ENCODE peak calls at places on chromosomes 16 and 17, in six cellular contexts. One of them, this sample, is unnamed.

GRCh38 chr17:62816282-62816839 is 8.2 kb upstream of the MARCHF10 start:
- DNase-seq in neural progenitor cell: no peak
- DNase-seq in stimulated activated CD4-positive, alpha-beta T cell treated with anti-CD3 and anti-CD28 coated beads, Interleukin-1b, Interleukin-23, amount 100 ng/mL, for 48 hours: no peak
- DNase-seq in M059J: no peak
- DNase-seq in left ventricle myocardium inferior: no peak
- DNase-seq in BJ: no peak
- DNase-seq in this sample: peak

GRCh38 chr16:77991701-77992100 is 30.6 kb upstream of the CLEC3A start:
- DNase-seq in neural progenitor cell: no peak
- DNase-seq in stimulated activated CD4-positive, alpha-beta T cell treated with anti-CD3 and anti-CD28 coated beads, Interleukin-1b, Interleukin-23, amount 100 ng/mL, for 48 hours: no peak
- DNase-seq in M059J: no peak
- DNase-seq in left ventricle myocardium inferior: no peak
- DNase-seq in BJ: no peak
- DNase-seq in this sample: no peak

GRCh38 chr16:28149016-28149888 is 62.5 kb downstream of the XPO6 start:
- DNase-seq in neural progenitor cell: no peak
- DNase-seq in stimulated activated CD4-positive, alpha-beta T cell treated with anti-CD3 and anti-CD28 coated beads, Interleukin-1b, Interleukin-23, amount 100 ng/mL, for 48 hours: no peak
- DNase-seq in M059J: no peak
- DNase-seq in left ventricle myocardium inferior: no peak
- DNase-seq in BJ: no peak
- DNase-seq in this sample: peak

GRCh38 chr17:8439681-8440080 is 4.0 kb downstream of the NDEL1 start:
- DNase-seq in neural progenitor cell: no peak
- DNase-seq in stimulated activated CD4-positive, alpha-beta T cell treated with anti-CD3 and anti-CD28 coated beads, Interleukin-1b, Interleukin-23, amount 100 ng/mL, for 48 hours: no peak
- DNase-seq in M059J: no peak
- DNase-seq in left ventricle myocardium inferior: no peak
- DNase-seq in BJ: no peak
- DNase-seq in this sample: no peak

GRCh38 chr16:87712184-87712822 is 53.5 kb downstream of the KLHDC4 start:
- DNase-seq in neural progenitor cell: no peak
- DNase-seq in stimulated activated CD4-positive, alpha-beta T cell treated with anti-CD3 and anti-CD28 coated beads, Interleukin-1b, Interleukin-23, amount 100 ng/mL, for 48 hours: no peak
- DNase-seq in M059J: no peak
- DNase-seq in left ventricle myocardium inferior: no peak
- DNase-seq in BJ: no peak
- DNase-seq in this sample: no peak

GRCh38 chr16:5649762-5650445 is 552.3 kb upstream of the EEF2KMT start:
- DNase-seq in neural progenitor cell: no peak
- DNase-seq in stimulated activated CD4-positive, alpha-beta T cell treated with anti-CD3 and anti-CD28 coated beads, Interleukin-1b, Interleukin-23, amount 100 ng/mL, for 48 hours: no peak
- DNase-seq in M059J: no peak
- DNase-seq in left ventricle myocardium inferior: no peak
- DNase-seq in BJ: no peak
- DNase-seq in this sample: no peak

GRCh38 chr16:74984194-74984669 is 691 bp downstream of the WDR59 start:
- DNase-seq in neural progenitor cell: no peak
- DNase-seq in stimulated activated CD4-positive, alpha-beta T cell treated with anti-CD3 and anti-CD28 coated beads, Interleukin-1b, Interleukin-23, amount 100 ng/mL, for 48 hours: peak
- DNase-seq in M059J: peak
- DNase-seq in left ventricle myocardium inferior: no peak
- DNase-seq in BJ: no peak
- DNase-seq in this sample: peak

GRCh38 chr16:57147381-57148191 is 38.3 kb downstream of the PSME3IP1 start:
- DNase-seq in neural progenitor cell: peak
- DNase-seq in stimulated activated CD4-positive, alpha-beta T cell treated with anti-CD3 and anti-CD28 coated beads, Interleukin-1b, Interleukin-23, amount 100 ng/mL, for 48 hours: no peak
- DNase-seq in M059J: no peak
- DNase-seq in left ventricle myocardium inferior: no peak
- DNase-seq in BJ: peak
- DNase-seq in this sample: peak

GRCh38 chr17:77373298-77374169 is 232.8 kb downstream of the SEC14L1 start:
- DNase-seq in neural progenitor cell: peak
- DNase-seq in stimulated activated CD4-positive, alpha-beta T cell treated with anti-CD3 and anti-CD28 coated beads, Interleukin-1b, Interleukin-23, amount 100 ng/mL, for 48 hours: no peak
- DNase-seq in M059J: no peak
- DNase-seq in left ventricle myocardium inferior: peak
- DNase-seq in BJ: no peak
- DNase-seq in this sample: no peak

GRCh38 chr16:54112807-54113206 is 173.8 kb downstream of the IRX3 start:
- DNase-seq in neural progenitor cell: no peak
- DNase-seq in stimulated activated CD4-positive, alpha-beta T cell treated with anti-CD3 and anti-CD28 coated beads, Interleukin-1b, Interleukin-23, amount 100 ng/mL, for 48 hours: no peak
- DNase-seq in M059J: no peak
- DNase-seq in left ventricle myocardium inferior: no peak
- DNase-seq in BJ: no peak
- DNase-seq in this sample: no peak

GRCh38 chr16:66947302-66948033 is 12.2 kb downstream of the CES2 start:
- DNase-seq in neural progenitor cell: peak
- DNase-seq in stimulated activated CD4-positive, alpha-beta T cell treated with anti-CD3 and anti-CD28 coated beads, Interleukin-1b, Interleukin-23, amount 100 ng/mL, for 48 hours: peak
- DNase-seq in M059J: peak
- DNase-seq in left ventricle myocardium inferior: peak
- DNase-seq in BJ: peak
- DNase-seq in this sample: peak

GRCh38 chr17:40121886-40122465 is at the start of gene MSL1:
- DNase-seq in neural progenitor cell: peak
- DNase-seq in stimulated activated CD4-positive, alpha-beta T cell treated with anti-CD3 and anti-CD28 coated beads, Interleukin-1b, Interleukin-23, amount 100 ng/mL, for 48 hours: peak
- DNase-seq in M059J: peak
- DNase-seq in left ventricle myocardium inferior: peak
- DNase-seq in BJ: no peak
- DNase-seq in this sample: no peak

GRCh38 chr17:32444301-32445074 is at the start of gene PSMD11:
- DNase-seq in neural progenitor cell: peak
- DNase-seq in stimulated activated CD4-positive, alpha-beta T cell treated with anti-CD3 and anti-CD28 coated beads, Interleukin-1b, Interleukin-23, amount 100 ng/mL, for 48 hours: peak
- DNase-seq in M059J: peak
- DNase-seq in left ventricle myocardium inferior: peak
- DNase-seq in BJ: peak
- DNase-seq in this sample: peak

GRCh38 chr16:88730632-88731607 is 24.6 kb downstream of the CTU2 start:
- DNase-seq in neural progenitor cell: no peak
- DNase-seq in stimulated activated CD4-positive, alpha-beta T cell treated with anti-CD3 and anti-CD28 coated beads, Interleukin-1b, Interleukin-23, amount 100 ng/mL, for 48 hours: no peak
- DNase-seq in M059J: no peak
- DNase-seq in left ventricle myocardium inferior: no peak
- DNase-seq in BJ: no peak
- DNase-seq in this sample: no peak

GRCh38 chr17:32285770-32286517 is 20.3 kb downstream of the RHBDL3 start:
- DNase-seq in neural progenitor cell: no peak
- DNase-seq in stimulated activated CD4-positive, alpha-beta T cell treated with anti-CD3 and anti-CD28 coated beads, Interleukin-1b, Interleukin-23, amount 100 ng/mL, for 48 hours: no peak
- DNase-seq in M059J: no peak
- DNase-seq in left ventricle myocardium inferior: no peak
- DNase-seq in BJ: no peak
- DNase-seq in this sample: no peak

GRCh38 chr17:79837888-79838540 is 1.2 kb downstream of the CBX4 start:
- DNase-seq in neural progenitor cell: peak
- DNase-seq in stimulated activated CD4-positive, alpha-beta T cell treated with anti-CD3 and anti-CD28 coated beads, Interleukin-1b, Interleukin-23, amount 100 ng/mL, for 48 hours: no peak
- DNase-seq in M059J: no peak
- DNase-seq in left ventricle myocardium inferior: no peak
- DNase-seq in BJ: no peak
- DNase-seq in this sample: no peak

GRCh38 chr16:77307764-77308561 is 108.8 kb downstream of the SYCE1L start:
- DNase-seq in neural progenitor cell: no peak
- DNase-seq in stimulated activated CD4-positive, alpha-beta T cell treated with anti-CD3 and anti-CD28 coated beads, Interleukin-1b, Interleukin-23, amount 100 ng/mL, for 48 hours: peak
- DNase-seq in M059J: peak
- DNase-seq in left ventricle myocardium inferior: no peak
- DNase-seq in BJ: no peak
- DNase-seq in this sample: peak

GRCh38 chr17:1029196-1029911 is 32.4 kb downstream of the TIMM22 start:
- DNase-seq in neural progenitor cell: no peak
- DNase-seq in stimulated activated CD4-positive, alpha-beta T cell treated with anti-CD3 and anti-CD28 coated beads, Interleukin-1b, Interleukin-23, amount 100 ng/mL, for 48 hours: no peak
- DNase-seq in M059J: peak
- DNase-seq in left ventricle myocardium inferior: peak
- DNase-seq in BJ: no peak
- DNase-seq in this sample: peak

GRCh38 chr17:4751925-4752324 is 12.2 kb upstream of the CXCL16 start:
- DNase-seq in neural progenitor cell: no peak
- DNase-seq in stimulated activated CD4-positive, alpha-beta T cell treated with anti-CD3 and anti-CD28 coated beads, Interleukin-1b, Interleukin-23, amount 100 ng/mL, for 48 hours: no peak
- DNase-seq in M059J: no peak
- DNase-seq in left ventricle myocardium inferior: no peak
- DNase-seq in BJ: no peak
- DNase-seq in this sample: no peak

This sample was measured in fibroblast of mammary gland.